ENCODE peak calls at places on chromosomes 6 and 20, in five cellular contexts. One of them, this sample, is unnamed.

GRCh38 chr6:70997379-70997778 is 40.5 kb upstream of the B3GAT2 start:
- DNase-seq in H1: no peak
- DNase-seq in H9: no peak
- DNase-seq in mesenchymal stem cell: no peak
- DNase-seq in neuronal stem cell: no peak
- DNase-seq in this sample: no peak

GRCh38 chr20:56483970-56484369 is 15.5 kb downstream of the RTF2 start:
- DNase-seq in H1: no peak
- DNase-seq in mesenchymal stem cell: no peak
- DNase-seq in H9: no peak
- DNase-seq in neuronal stem cell: no peak
- DNase-seq in this sample: no peak

GRCh38 chr6:53546256-53546655 is 1.4 kb upstream of the GCLC start:
- DNase-seq in H1: no peak
- DNase-seq in H9: no peak
- DNase-seq in neuronal stem cell: no peak
- DNase-seq in mesenchymal stem cell: no peak
- DNase-seq in this sample: no peak

GRCh38 chr6:26351544-26351953 is 13.4 kb upstream of the BTN3A2 start:
- DNase-seq in H1: no peak
- DNase-seq in mesenchymal stem cell: peak; percentile 92
- DNase-seq in H9: no peak
- DNase-seq in neuronal stem cell: no peak
- DNase-seq in this sample: peak; percentile 49

GRCh38 chr6:11054722-11055121 is 10.6 kb upstream of the ELOVL2 start:
- DNase-seq in H9: no peak
- DNase-seq in H1: no peak
- DNase-seq in mesenchymal stem cell: peak; percentile 49
- DNase-seq in neuronal stem cell: no peak
- DNase-seq in this sample: no peak

GRCh38 chr6:149181304-149181703 is 136.2 kb upstream of the TAB2 start:
- DNase-seq in neuronal stem cell: no peak
- DNase-seq in H9: no peak
- DNase-seq in H1: no peak
- DNase-seq in mesenchymal stem cell: no peak
- DNase-seq in this sample: no peak

GRCh38 chr6:88705601-88706000 is 257.8 kb downstream of the RNGTT start:
- DNase-seq in neuronal stem cell: no peak
- DNase-seq in H9: no peak
- DNase-seq in mesenchymal stem cell: no peak
- DNase-seq in H1: no peak
- DNase-seq in this sample: no peak

GRCh38 chr20:45890077-45890996 is 671 bp downstream of the NEURL2 start:
- DNase-seq in H1: peak; percentile 43
- DNase-seq in mesenchymal stem cell: peak; percentile 90
- DNase-seq in neuronal stem cell: peak; percentile 67
- DNase-seq in H9: peak; percentile 90
- DNase-seq in this sample: peak; percentile 80

GRCh38 chr6:90350689-90351554 is 54.3 kb upstream of the BACH2 start:
- DNase-seq in H1: no peak
- DNase-seq in H9: no peak
- DNase-seq in mesenchymal stem cell: no peak
- DNase-seq in neuronal stem cell: no peak
- DNase-seq in this sample: peak; percentile 68

GRCh38 chr20:24743641-24744040 is 205.4 kb upstream of the CST7 start:
- DNase-seq in mesenchymal stem cell: no peak
- DNase-seq in H1: no peak
- DNase-seq in H9: peak; percentile 25
- DNase-seq in neuronal stem cell: no peak
- DNase-seq in this sample: no peak

GRCh38 chr6:11410539-11411307 is 126.8 kb upstream of the TMEM170B start:
- DNase-seq in H1: no peak
- DNase-seq in H9: no peak
- DNase-seq in mesenchymal stem cell: no peak
- DNase-seq in neuronal stem cell: no peak
- DNase-seq in this sample: no peak

GRCh38 chr6:117317261-117317660 is 51.9 kb downstream of the VGLL2 start:
- DNase-seq in H1: no peak
- DNase-seq in H9: no peak
- DNase-seq in mesenchymal stem cell: peak; percentile 17
- DNase-seq in neuronal stem cell: no peak
- DNase-seq in this sample: peak; percentile 71

GRCh38 chr6:14671261-14671681 is 553.7 kb downstream of the CD83 start:
- DNase-seq in mesenchymal stem cell: peak; percentile 56
- DNase-seq in neuronal stem cell: no peak
- DNase-seq in H9: no peak
- DNase-seq in H1: no peak
- DNase-seq in this sample: no peak

GRCh38 chr20:23451956-23452487 is 654 bp downstream of the CST11 start:
- DNase-seq in neuronal stem cell: no peak
- DNase-seq in mesenchymal stem cell: peak; percentile 37
- DNase-seq in H1: no peak
- DNase-seq in H9: no peak
- DNase-seq in this sample: peak; percentile 66

GRCh38 chr6:107636486-107636885 is 146.6 kb downstream of the SOBP start:
- DNase-seq in neuronal stem cell: no peak
- DNase-seq in H9: no peak
- DNase-seq in mesenchymal stem cell: no peak
- DNase-seq in H1: no peak
- DNase-seq in this sample: no peak

GRCh38 chr6:134111062-134111677 is 58.7 kb upstream of the SLC2A12 start:
- DNase-seq in neuronal stem cell: peak; percentile 21
- DNase-seq in H9: peak; percentile 58
- DNase-seq in mesenchymal stem cell: peak; percentile 70
- DNase-seq in H1: no peak
- DNase-seq in this sample: peak; percentile 17

GRCh38 chr6:143241110-143241509 is 180.4 kb downstream of the AIG1 start:
- DNase-seq in mesenchymal stem cell: peak; percentile 33
- DNase-seq in H9: no peak
- DNase-seq in neuronal stem cell: no peak
- DNase-seq in H1: no peak
- DNase-seq in this sample: peak; percentile 68

GRCh38 chr6:22442826-22443225 is 126.5 kb upstream of the HDGFL1 start:
- DNase-seq in mesenchymal stem cell: peak; percentile 17
- DNase-seq in H9: no peak
- DNase-seq in neuronal stem cell: no peak
- DNase-seq in H1: no peak
- DNase-seq in this sample: no peak

GRCh38 chr20:49724637-49725606 is 11.2 kb upstream of the B4GALT5 start:
- DNase-seq in H1: no peak
- DNase-seq in mesenchymal stem cell: peak; percentile 60
- DNase-seq in H9: no peak
- DNase-seq in neuronal stem cell: no peak
- DNase-seq in this sample: no peak

GRCh38 chr6:38997128-38997761 is 51.3 kb upstream of the GLP1R start:
- DNase-seq in H1: peak; percentile 23
- DNase-seq in H9: peak; percentile 70
- DNase-seq in neuronal stem cell: peak; percentile 39
- DNase-seq in mesenchymal stem cell: peak; percentile 11
- DNase-seq in this sample: peak; percentile 18

GRCh38 chr20:21101453-21102251 is 4.5 kb downstream of the LINC00237 start:
- DNase-seq in neuronal stem cell: no peak
- DNase-seq in H1: no peak
- DNase-seq in H9: peak; percentile 75
- DNase-seq in mesenchymal stem cell: no peak
- DNase-seq in this sample: no peak

GRCh38 chr6:19410477-19410876 is 426.7 kb upstream of the ID4 start:
- DNase-seq in H9: no peak
- DNase-seq in mesenchymal stem cell: no peak
- DNase-seq in neuronal stem cell: no peak
- DNase-seq in H1: no peak
- DNase-seq in this sample: peak; percentile 26

GRCh38 chr6:102417368-102417767 is 1023.9 kb downstream of the GRIK2 start:
- DNase-seq in mesenchymal stem cell: peak; percentile 48
- DNase-seq in neuronal stem cell: no peak
- DNase-seq in H1: no peak
- DNase-seq in H9: no peak
- DNase-seq in this sample: no peak

GRCh38 chr6:36616888-36617521 is 22.8 kb downstream of the SRSF3 start:
- DNase-seq in neuronal stem cell: no peak
- DNase-seq in H9: no peak
- DNase-seq in mesenchymal stem cell: no peak
- DNase-seq in H1: no peak
- DNase-seq in this sample: no peak

GRCh38 chr6:89564752-89565427 is 73.7 kb downstream of the LYRM2 start:
- DNase-seq in neuronal stem cell: no peak
- DNase-seq in mesenchymal stem cell: peak; percentile 40
- DNase-seq in H9: no peak
- DNase-seq in H1: no peak
- DNase-seq in this sample: no peak

GRCh38 chr20:46883847-46884246 is 10.8 kb upstream of the EYA2 start:
- DNase-seq in neuronal stem cell: no peak
- DNase-seq in H1: no peak
- DNase-seq in mesenchymal stem cell: no peak
- DNase-seq in H9: no peak
- DNase-seq in this sample: no peak

GRCh38 chr6:126720326-126720725 is 380.4 kb downstream of the CENPW start:
- DNase-seq in mesenchymal stem cell: no peak
- DNase-seq in neuronal stem cell: no peak
- DNase-seq in H9: no peak
- DNase-seq in H1: no peak
- DNase-seq in this sample: no peak

GRCh38 chr6:142735182-142735581 is 209.8 kb downstream of the HIVEP2 start:
- DNase-seq in H9: no peak
- DNase-seq in H1: no peak
- DNase-seq in neuronal stem cell: no peak
- DNase-seq in mesenchymal stem cell: peak; percentile 30
- DNase-seq in this sample: no peak

GRCh38 chr6:63643862-63644261 is 8.3 kb downstream of the PHF3 start:
- DNase-seq in neuronal stem cell: no peak
- DNase-seq in H1: no peak
- DNase-seq in mesenchymal stem cell: no peak
- DNase-seq in H9: no peak
- DNase-seq in this sample: no peak

GRCh38 chr6:152380993-152381898 is 255.9 kb downstream of the SYNE1 start:
- DNase-seq in neuronal stem cell: peak; percentile 62
- DNase-seq in H1: no peak
- DNase-seq in H9: peak; percentile 33
- DNase-seq in mesenchymal stem cell: peak; percentile 100
- DNase-seq in this sample: peak; percentile 91
- H2AK5ac ChIP-seq in neuronal stem cell: no peak overlapping the region
- H2AK5ac ChIP-seq in H1: no peak overlapping the region
- H2AK5ac ChIP-seq in H9: no peak overlapping the region
- H2AK5ac ChIP-seq in mesenchymal stem cell: no peak overlapping the region
- H2AK5ac ChIP-seq in this sample: no peak overlapping the region

GRCh38 chr20:20022498-20022897 is 5.3 kb downstream of the NAA20 start:
- DNase-seq in H1: no peak
- DNase-seq in mesenchymal stem cell: no peak
- DNase-seq in neuronal stem cell: no peak
- DNase-seq in H9: no peak
- DNase-seq in this sample: no peak
- H2BK12ac ChIP-seq in H1: no peak overlapping the region
- H2BK12ac ChIP-seq in mesenchymal stem cell: no peak overlapping the region
- H2BK12ac ChIP-seq in neuronal stem cell: no peak overlapping the region
- H2BK12ac ChIP-seq in H9: no peak overlapping the region
- H2BK12ac ChIP-seq in this sample: no peak overlapping the region

GRCh38 chr6:136793348-136793747 is 1.1 kb upstream of the MAP3K5 start:
- DNase-seq in neuronal stem cell: no peak
- DNase-seq in H1: no peak
- DNase-seq in mesenchymal stem cell: no peak
- DNase-seq in H9: no peak
- DNase-seq in this sample: peak; percentile 12

GRCh38 chr6:136792945-136793289 is 640 bp upstream of the MAP3K5 start:
- DNase-seq in H9: no peak
- DNase-seq in mesenchymal stem cell: peak; percentile 92
- DNase-seq in neuronal stem cell: peak; percentile 66
- DNase-seq in H1: no peak
- DNase-seq in this sample: peak; percentile 94

GRCh38 chr6:136792066-136792944 is at the start of gene MAP3K5:
- DNase-seq in neuronal stem cell: peak; percentile 50
- DNase-seq in H1: no peak
- DNase-seq in H9: peak; percentile 79
- DNase-seq in mesenchymal stem cell: peak; percentile 85
- DNase-seq in this sample: peak; percentile 86

GRCh38 chr6:136790411-136791295 is 1.6 kb downstream of the MAP3K5 start:
- DNase-seq in mesenchymal stem cell: no peak
- DNase-seq in neuronal stem cell: no peak
- DNase-seq in H9: no peak
- DNase-seq in H1: no peak
- DNase-seq in this sample: no peak

DNA sequence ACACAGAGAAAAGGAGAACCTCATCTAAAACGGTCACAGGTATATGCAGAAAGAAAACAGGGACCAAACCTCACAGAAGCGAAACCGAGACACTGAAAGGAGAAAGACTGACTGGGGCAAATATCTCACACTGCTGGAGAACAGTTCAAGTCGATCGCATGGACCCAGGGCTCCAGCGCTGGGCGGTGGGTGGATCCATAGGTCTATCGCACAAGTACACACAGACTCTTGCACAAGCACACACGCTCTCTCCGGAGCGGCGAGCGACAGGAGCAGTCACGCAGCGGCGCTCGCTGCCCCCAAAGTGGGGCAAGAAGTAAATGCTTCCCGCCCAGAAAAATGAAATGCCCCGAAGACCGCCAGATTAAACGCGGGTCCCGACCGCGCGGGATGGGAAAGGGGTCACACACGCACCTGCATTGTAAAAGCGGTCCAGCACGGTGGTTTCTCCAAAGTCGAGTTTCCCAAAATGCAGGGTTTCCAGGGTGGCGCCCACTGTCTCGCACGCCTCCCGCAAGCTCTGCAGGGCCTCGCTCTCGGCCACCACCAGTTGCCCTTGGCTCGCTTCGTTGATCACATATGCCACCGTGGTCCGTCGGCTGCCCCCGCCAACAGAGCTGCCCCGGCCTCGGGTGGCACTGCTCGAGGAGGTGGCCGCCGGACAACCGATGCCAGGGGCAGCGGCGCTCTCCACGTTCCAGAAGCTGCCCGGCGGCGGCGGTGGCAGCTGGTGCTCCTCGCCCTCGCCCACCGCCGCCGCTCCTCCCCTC is 796 bp downstream of the MAP3K5 start:
- DNase-seq in H9: peak; percentile 44
- DNase-seq in H1: no peak
- DNase-seq in neuronal stem cell: peak; percentile 18
- DNase-seq in mesenchymal stem cell: peak; percentile 81
- DNase-seq in this sample: peak; percentile 48
- H2AK5ac ChIP-seq in H9: no peak overlapping the region
- H2AK5ac ChIP-seq in H1: no peak overlapping the region
- H2AK5ac ChIP-seq in neuronal stem cell: no peak overlapping the region
- H2AK5ac ChIP-seq in mesenchymal stem cell: no peak overlapping the region
- H2AK5ac ChIP-seq in this sample: no peak overlapping the region

GRCh38 chr6:81832304-81832703 is 79.8 kb upstream of the TENT5A start:
- DNase-seq in H9: no peak
- DNase-seq in mesenchymal stem cell: no peak
- DNase-seq in H1: no peak
- DNase-seq in neuronal stem cell: no peak
- DNase-seq in this sample: no peak
- H2BK12ac ChIP-seq in H9: no peak overlapping the region
- H2BK12ac ChIP-seq in mesenchymal stem cell: no peak overlapping the region
- H2BK12ac ChIP-seq in H1: no peak overlapping the region
- H2BK12ac ChIP-seq in neuronal stem cell: no peak overlapping the region
- H2BK12ac ChIP-seq in this sample: no peak overlapping the region

GRCh38 chr6:118651282-118652050 is at the start of gene CEP85L:
- DNase-seq in neuronal stem cell: peak; percentile 92
- DNase-seq in mesenchymal stem cell: peak; percentile 91
- DNase-seq in H1: peak; percentile 84
- DNase-seq in H9: peak; percentile 98
- DNase-seq in this sample: peak; percentile 97
- H2AK5ac ChIP-seq in neuronal stem cell: no peak within 1 kb of the TSS
- H2AK5ac ChIP-seq in mesenchymal stem cell: peak within 1 kb of the TSS; percentile 68
- H2AK5ac ChIP-seq in H1: no peak within 1 kb of the TSS
- H2AK5ac ChIP-seq in H9: no peak within 1 kb of the TSS
- H2AK5ac ChIP-seq in this sample: no peak within 1 kb of the TSS